ENCODE peak calls at places on chromosomes 12 and 14, in six cellular contexts. Z is epithelial cell of esophagus, J is endothelial cell of umbilical vein, K is GM23338, T is cardiac muscle cell, E is HCT116. C is an unnamed sample.

GRCh38 chr14:84064296-84064695 is 1465.6 kb upstream of the FLRT2 start:
- DNase-seq in Z (no peak), T (no peak), K (no peak), E (no peak), J (peak), C (no peak)

GRCh38 chr14:102824832-102825231 is 47.6 kb downstream of the TRAF3 start:
- DNase-seq in T (no peak), J (peak), E (no peak), Z (peak), K (no peak), C (no peak)

GRCh38 chr14:94681300-94682060 is 69.3 kb downstream of the SERPINA3 start:
- DNase-seq in K (peak), J (peak), T (peak), E (peak), Z (peak), C (no peak)

GRCh38 chr12:70364695-70365397 is 1.2 kb upstream of the KCNMB4 start:
- DNase-seq in Z (no peak), T (no peak), K (no peak), J (peak), E (no peak), C (no peak)

GRCh38 chr12:20716037-20716436 is 20.9 kb downstream of the SLCO1C1 start:
- DNase-seq in Z (no peak), J (no peak), K (peak), E (peak), T (no peak), C (no peak)

GRCh38 chr12:1634149-1634548 is 5.1 kb downstream of the WNT5B start:
- DNase-seq in T (no peak), Z (no peak), K (no peak), J (no peak), E (no peak), C (no peak)

GRCh38 chr14:77031680-77032482 is 3.4 kb upstream of the IRF2BPL start:
- DNase-seq in T (peak), E (no peak), J (peak), K (no peak), Z (peak), C (no peak)

GRCh38 chr12:14850929-14851663 is 7.8 kb upstream of the ART4 start:
- DNase-seq in Z (no peak), T (no peak), K (no peak), E (no peak), J (no peak), C (no peak)

GRCh38 chr12:112370868-112371510 is 11.2 kb downstream of the HECTD4 start:
- DNase-seq in Z (no peak), J (no peak), T (no peak), K (no peak), E (no peak), C (no peak)

GRCh38 chr14:55582741-55583140 is 2.7 kb downstream of the KTN1 start:
- DNase-seq in T (no peak), E (no peak), J (no peak), Z (no peak), K (no peak), C (no peak)

GRCh38 chr14:36791402-36791801 is 129.7 kb downstream of the PAX9 start:
- DNase-seq in E (no peak), J (no peak), K (no peak), Z (no peak), T (no peak), C (no peak)

GRCh38 chr12:71041481-71041880 is 116.3 kb downstream of the TSPAN8 start:
- DNase-seq in J (no peak), K (no peak), Z (no peak), T (no peak), E (no peak), C (no peak)

GRCh38 chr14:23103581-23103980 is 1.2 kb downstream of the CIROP start:
- DNase-seq in K (no peak), T (no peak), J (no peak), E (no peak), Z (no peak), C (no peak)

GRCh38 chr14:102485693-102486512 is 23.7 kb downstream of the ANKRD9 start:
- DNase-seq in K (no peak), E (no peak), T (no peak), J (no peak), Z (no peak), C (no peak)

GRCh38 chr14:74500417-74501134 is 7.0 kb downstream of the ISCA2 start:
- DNase-seq in Z (no peak), K (peak), T (no peak), E (no peak), J (no peak), C (no peak)

GRCh38 chr12:23376238-23376637 is 573.2 kb downstream of the SOX5 start:
- DNase-seq in E (no peak), J (peak), Z (peak), K (peak), T (no peak), C (no peak)

GRCh38 chr12:122067966-122068365 is 10.6 kb upstream of the MLXIP start:
- DNase-seq in T (peak), E (no peak), Z (no peak), J (peak), K (no peak), C (no peak)

GRCh38 chr12:121120323-121120722 is 12.4 kb upstream of the P2RX7 start:
- DNase-seq in T (peak), E (no peak), J (no peak), Z (no peak), K (no peak), C (no peak)

GRCh38 chr12:89369166-89369565 is 16.9 kb upstream of the DUSP6 start:
- DNase-seq in J (peak), K (no peak), Z (peak), E (no peak), T (no peak), C (no peak)

GRCh38 chr14:51341338-51341737 is 101.3 kb downstream of the TMX1 start:
- DNase-seq in E (no peak), T (no peak), Z (peak), J (no peak), K (no peak), C (no peak)

GRCh38 chr12:65603428-65604351 is 220.6 kb upstream of the HMGA2 start:
- DNase-seq in K (peak), T (peak), Z (peak), J (peak), E (peak), C (peak)

GRCh38 chr12:121711925-121712461 is 559 bp upstream of the TMEM120B start:
- DNase-seq in Z (peak), J (no peak), K (peak), E (no peak), T (peak), C (no peak)

GRCh38 chr12:42556917-42557316 is 32.6 kb downstream of the PRICKLE1 start:
- DNase-seq in K (no peak), J (no peak), E (no peak), Z (no peak), T (no peak), C (no peak)
- TF ChIP-seq CTCF in K (no peak), J (no peak), E (no peak), Z (no peak), T (no peak), C (no peak)

DNA sequence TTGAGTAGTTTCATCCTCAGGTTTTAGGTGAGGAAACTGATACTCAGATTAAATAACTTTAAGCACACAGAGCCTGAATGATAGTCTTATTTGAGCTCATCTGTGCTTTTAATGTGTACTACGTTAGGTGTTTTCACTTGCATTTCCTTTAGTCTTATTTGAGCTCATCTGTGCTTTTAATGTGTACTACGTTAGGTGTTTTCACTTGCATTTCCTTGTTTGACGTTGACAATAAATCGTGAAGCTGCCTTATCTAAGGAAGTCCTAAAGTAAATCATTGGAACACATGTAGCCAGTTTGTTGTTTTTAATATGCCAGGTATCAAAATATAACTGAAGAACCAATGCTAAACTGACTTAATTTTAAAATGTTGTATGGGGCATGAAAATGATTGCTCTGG is 2.0 kb downstream of the RAP1B start:
- DNase-seq in E (no peak), K (no peak), J (peak), T (no peak), Z (no peak), C (no peak)
- H3K4me3 ChIP-seq in E (no peak), K (peak), J (peak), T (peak), Z (peak), C (peak)

DNA sequence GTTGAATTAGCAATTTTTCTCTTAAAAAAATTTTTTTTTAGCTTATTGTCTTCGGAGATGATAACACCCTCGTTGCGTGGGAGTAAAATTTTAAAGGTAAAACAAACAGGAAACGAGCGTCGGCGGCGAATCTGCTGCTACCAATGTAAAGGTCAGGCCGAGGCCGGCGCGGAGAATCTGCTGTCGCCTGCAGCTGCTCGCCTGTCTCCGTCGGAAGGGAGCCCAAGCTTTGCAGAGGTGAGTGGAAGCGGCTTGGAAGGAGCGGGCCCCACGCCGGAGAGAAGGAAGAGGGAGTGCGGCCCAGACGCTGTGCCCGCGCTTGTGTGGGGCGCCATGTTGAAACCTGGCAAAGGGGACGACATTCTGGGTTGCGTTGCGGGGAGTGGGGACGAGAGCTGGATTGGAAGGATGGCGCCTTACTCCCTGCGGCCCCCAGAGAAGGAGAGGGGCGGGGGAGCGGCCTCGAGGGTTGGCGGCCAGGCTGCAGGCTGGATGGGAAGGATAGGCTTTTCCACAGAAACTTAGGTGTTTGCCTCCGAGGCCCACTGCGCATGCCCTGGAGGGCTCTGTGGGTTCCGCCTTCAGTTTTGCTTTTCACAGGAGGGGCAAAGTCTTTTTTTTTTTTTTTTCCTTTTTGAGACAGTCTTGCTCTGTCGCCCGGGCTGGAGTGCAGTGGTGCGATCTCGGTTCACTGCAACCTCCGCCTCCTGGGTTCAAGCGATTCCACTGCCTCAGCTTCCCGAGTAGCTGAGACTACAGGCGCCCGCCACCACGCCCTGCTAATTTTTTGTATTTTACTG is at the start of gene SNRNP35:
- DNase-seq in E (peak), K (peak), J (peak), Z (peak), T (peak), C (no peak)
- TF ChIP-seq CTCF in E (no peak), K (no peak), J (no peak), Z (no peak), T (no peak), C (no peak)

DNA sequence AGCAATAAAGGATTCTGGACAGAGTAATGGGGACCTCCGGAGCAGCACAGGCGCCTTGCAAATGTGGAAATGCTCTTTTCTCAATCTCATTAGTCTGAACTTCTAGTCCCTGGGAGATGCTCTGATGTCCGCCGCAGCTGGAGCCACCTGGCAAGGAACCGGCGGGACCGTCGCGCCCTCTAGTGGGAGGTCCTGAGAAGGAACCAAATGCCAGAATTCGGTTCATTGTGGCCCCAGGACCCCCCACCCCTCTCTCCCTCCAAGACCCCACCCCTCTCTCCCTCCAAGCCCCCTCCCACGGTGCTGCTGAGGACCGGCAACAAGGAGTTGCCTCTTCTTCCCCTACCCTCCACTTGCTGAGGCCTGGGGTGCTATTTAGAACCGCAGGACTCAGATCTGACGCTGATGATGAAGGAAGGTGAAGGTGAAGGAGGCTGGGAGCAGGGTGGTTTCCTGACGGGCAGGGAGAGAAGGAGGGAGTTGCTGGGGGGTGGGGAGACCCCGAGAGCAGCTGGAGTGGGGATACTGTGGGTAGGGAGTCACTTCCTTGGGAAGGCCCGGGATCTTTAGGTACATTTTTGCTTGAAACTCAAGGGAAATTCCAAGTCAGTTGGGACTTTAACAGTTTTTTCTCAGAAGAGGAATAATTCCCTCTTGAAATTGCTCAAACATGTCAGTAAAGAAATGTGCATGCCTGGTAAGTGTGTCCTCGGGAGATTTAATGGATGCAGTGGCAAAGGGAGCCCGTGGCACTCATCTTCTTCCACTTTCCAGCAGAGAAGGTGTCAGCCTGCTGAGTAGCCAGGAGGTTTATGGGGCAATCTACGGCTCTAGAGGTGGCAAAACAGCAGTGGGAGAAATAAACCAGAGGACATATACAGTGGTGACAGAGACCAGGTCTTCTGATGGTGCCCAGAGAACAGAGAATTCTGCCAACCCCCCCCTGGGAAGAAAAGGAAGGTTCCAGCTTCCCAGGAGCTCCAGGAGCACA is 42.6 kb downstream of the SMIM41 start:
- DNase-seq in T (peak), Z (peak), E (no peak), K (peak), J (peak), C (no peak)
- H3K4me3 ChIP-seq in T (no peak), Z (no peak), E (no peak), K (peak), J (no peak), C (no peak)

GRCh38 chr12:52647601-52648000 is 4.4 kb downstream of the KRT2 start:
- DNase-seq in T (no peak), K (no peak), E (no peak), J (no peak), Z (no peak), C (no peak)

GRCh38 chr12:52648012-52648550 is 3.9 kb downstream of the KRT2 start:
- DNase-seq in T (no peak), Z (no peak), E (no peak), K (no peak), J (no peak), C (no peak)

GRCh38 chr12:52645982-52646381 is 6.0 kb downstream of the KRT2 start:
- DNase-seq in J (no peak), K (no peak), T (no peak), E (no peak), Z (peak), C (no peak)

GRCh38 chr12:52645120-52645761 is 6.8 kb downstream of the KRT2 start:
- DNase-seq in K (no peak), E (no peak), J (no peak), Z (peak), T (no peak), C (no peak)

GRCh38 chr12:52646613-52647012 is 5.4 kb downstream of the KRT2 start:
- DNase-seq in T (no peak), E (no peak), Z (no peak), K (peak), J (no peak), C (no peak)
- TF ChIP-seq CTCF in T (no peak), E (no peak), Z (no peak), K (peak), J (no peak), C (no peak)

DNA sequence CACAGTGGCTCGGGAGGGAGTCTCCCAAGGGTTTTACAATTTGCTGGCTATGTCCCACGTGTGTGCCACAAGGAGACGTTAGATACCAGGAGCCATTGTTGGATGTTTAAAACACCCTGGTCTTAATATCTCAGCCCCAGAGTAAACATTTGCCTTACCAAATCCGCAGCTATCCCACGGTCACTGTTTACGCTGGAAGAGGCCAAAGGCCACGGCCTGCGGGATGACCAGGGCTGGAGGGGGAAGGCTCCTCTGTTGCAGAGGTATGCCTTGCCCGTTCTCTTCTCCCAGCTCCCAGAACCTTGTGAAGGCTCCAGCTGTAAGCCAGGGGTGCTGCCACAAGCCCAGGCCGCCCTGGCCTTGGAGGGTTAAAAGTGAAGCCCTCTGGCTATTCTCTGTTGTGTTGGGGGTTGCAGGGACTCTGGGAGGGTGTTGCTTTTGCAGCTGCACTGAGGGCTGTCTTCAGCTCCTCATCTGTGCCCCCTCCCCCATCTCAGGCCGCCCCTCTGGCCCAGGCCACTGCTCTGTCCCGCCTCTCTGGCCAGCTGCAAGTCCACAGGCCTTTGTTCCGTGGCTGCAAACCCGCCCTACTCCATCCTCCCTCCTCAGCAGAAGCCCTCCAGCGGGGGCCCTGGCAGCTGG is 2.4 kb downstream of the PLEKHG3 start:
- DNase-seq in T (no peak), J (no peak), Z (no peak), E (no peak), K (peak), C (no peak)
- H3K4me3 ChIP-seq in T (no peak), J (no peak), Z (peak), E (peak), K (peak), C (no peak)

C was measured in AG04449.